ENCODE peak calls at places on chromosome 16, in six cellular contexts. R, U, E, D, W and P are unnamed samples.
A peak's percentile ranks its signal among the peaks of the same experiment; 100 is the strongest.

GRCh38 chr16:84808812-84809211 is 11.0 kb upstream of the CRISPLD2 start:
- DNase-seq in R (no peak), D (no peak), U (no peak), W (no peak), E (no peak), P (no peak)

GRCh38 chr16:57473176-57473840 is 10.8 kb downstream of the POLR2C start:
- DNase-seq in R (peak; percentile 28), D (no peak), U (no peak), W (no peak), E (no peak), P (no peak)

GRCh38 chr16:12436201-12436657 is 367.5 kb downstream of the CPPED1 start:
- DNase-seq in D (no peak), E (no peak), U (no peak), R (peak; percentile 85), W (no peak), P (peak; percentile 82)

GRCh38 chr16:46822270-46822669 is 8.7 kb downstream of the C16orf87 start:
- DNase-seq in W (peak; percentile 20), U (no peak), E (peak; percentile 65), D (no peak), R (no peak), P (no peak)

GRCh38 chr16:51310159-51310558 is 159.1 kb upstream of the SALL1 start:
- DNase-seq in E (no peak), W (no peak), U (no peak), R (no peak), D (no peak), P (no peak)

GRCh38 chr16:49700222-49700927 is 155.5 kb downstream of the ZNF423 start:
- DNase-seq in D (no peak), R (peak; percentile 74), E (peak; percentile 39), U (no peak), W (no peak), P (peak; percentile 79)

GRCh38 chr16:3431779-3432219 is 11.5 kb downstream of the ZNF597 start:
- DNase-seq in U (no peak), D (no peak), E (peak; percentile 54), W (no peak), R (no peak), P (no peak)

GRCh38 chr16:26019885-26020284 is 328.1 kb downstream of the HS3ST4 start:
- DNase-seq in W (no peak), E (no peak), R (no peak), D (no peak), U (no peak), P (peak; percentile 55)

GRCh38 chr16:79150626-79151025 is 449.9 kb downstream of the MAF start:
- DNase-seq in D (no peak), R (no peak), E (no peak), U (no peak), W (no peak), P (no peak)

GRCh38 chr16:3822366-3823045 is 58.0 kb downstream of the CREBBP start:
- DNase-seq in U (no peak), E (peak; percentile 85), W (no peak), D (peak; percentile 33), R (no peak), P (no peak)

GRCh38 chr16:84543931-84544776 is 39.7 kb upstream of the MEAK7 start:
- DNase-seq in E (peak; percentile 19), D (no peak), R (no peak), W (no peak), U (no peak), P (no peak)

GRCh38 chr16:78455861-78456260 is 356.4 kb downstream of the WWOX start:
- DNase-seq in W (no peak), E (no peak), U (no peak), R (peak; percentile 24), D (no peak), P (no peak)

GRCh38 chr16:47247691-47248090 is 103.9 kb upstream of the NETO2 start:
- DNase-seq in D (no peak), E (no peak), W (no peak), U (no peak), R (no peak), P (no peak)